ENCODE peak calls at places on chromosomes 7 and 10, in five cellular contexts. O, G, W, Z and V are unnamed samples.
A peak's percentile ranks its signal among the peaks of the same experiment; 100 is the strongest.

GRCh38 chr10:119246862-119247549 is 39.6 kb downstream of the GRK5 start:
- DNase-seq in W (peak; percentile 55), Z (peak; percentile 42), O (peak; percentile 89), G (no peak), V (peak; percentile 95)

GRCh38 chr7:39910108-39910869 is 39.8 kb upstream of the CDK13 start:
- DNase-seq in Z (no peak), W (no peak), O (no peak), G (no peak), V (peak; percentile 34)

GRCh38 chr7:95396136-95397032 is at the start of gene PON3:
- DNase-seq in W (peak; percentile 77), G (peak; percentile 48), Z (no peak), O (no peak), V (no peak)

GRCh38 chr7:146478975-146479492 is 362.4 kb downstream of the CNTNAP2 start:
- DNase-seq in Z (no peak), W (no peak), G (no peak), O (no peak), V (no peak)

GRCh38 chr7:8261711-8262695 is at the start of gene ICA1:
- DNase-seq in O (no peak), G (peak; percentile 80), Z (no peak), W (peak; percentile 80), V (peak; percentile 24)

GRCh38 chr10:13238271-13239077 is 4.3 kb upstream of the UCMA start:
- DNase-seq in O (no peak), Z (no peak), G (no peak), W (no peak), V (no peak)

GRCh38 chr10:129031233-129032150 is 435.5 kb upstream of the MGMT start:
- DNase-seq in G (peak; percentile 43), W (no peak), Z (peak; percentile 37), O (no peak), V (peak; percentile 8)

GRCh38 chr7:20895563-20895962 is 108.9 kb upstream of the SP8 start:
- DNase-seq in W (no peak), G (no peak), O (no peak), Z (no peak), V (no peak)

GRCh38 chr10:44706745-44707144 is 204.4 kb upstream of the TMEM72 start:
- DNase-seq in G (no peak), Z (no peak), W (no peak), O (no peak), V (peak; percentile 82)

GRCh38 chr10:60942604-60943269 is 1.2 kb downstream of the RHOBTB1 start:
- DNase-seq in O (peak; percentile 62), Z (no peak), W (peak; percentile 65), G (peak; percentile 51), V (peak; percentile 61)

DNA sequence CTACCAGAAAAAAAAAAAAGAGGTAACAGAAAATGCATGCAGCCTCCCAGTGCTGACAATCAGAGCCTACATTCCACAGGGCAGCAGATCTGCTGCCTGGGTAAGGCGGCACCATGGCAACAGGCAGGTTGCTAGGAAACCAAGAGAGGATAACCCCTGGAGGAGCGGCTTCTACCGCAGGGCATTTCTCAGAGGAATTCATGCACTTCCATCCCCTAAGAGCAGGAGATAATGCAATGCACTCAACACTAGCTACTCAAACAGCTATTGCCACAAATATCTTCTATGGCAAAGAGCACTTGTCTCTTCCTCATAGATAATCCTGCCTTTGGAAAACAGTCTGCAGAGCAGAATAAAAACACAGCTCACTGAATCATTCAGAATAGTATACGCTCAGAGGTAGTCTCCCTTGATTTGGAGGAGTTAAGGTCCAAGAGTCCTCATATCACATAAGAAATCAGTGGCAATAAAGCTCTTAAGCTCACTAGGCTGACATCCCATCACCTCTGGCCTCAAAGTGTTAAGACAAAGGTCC is 10.8 kb downstream of the PSAP start:
- DNase-seq in G (peak; percentile 66), Z (peak; percentile 77), W (peak; percentile 65), O (no peak), V (peak; percentile 95)
- H3K4me1 ChIP-seq in G (peaks cover 73% of the 10 kb centered on the region), Z (no peaks in the 10 kb centered on the region), W (peaks cover 90% of the 10 kb centered on the region), O (no peaks in the 10 kb centered on the region), V (peaks cover 76% of the 10 kb centered on the region)

GRCh38 chr7:3078458-3078857 is 34.8 kb upstream of the CARD11 start:
- DNase-seq in G (no peak), W (no peak), Z (no peak), O (no peak), V (no peak)
- H3K4me1 ChIP-seq in G (no peaks in the 10 kb centered on the region), W (no peaks in the 10 kb centered on the region), Z (no peaks in the 10 kb centered on the region), O (no peaks in the 10 kb centered on the region), V (no peaks in the 10 kb centered on the region)

DNA sequence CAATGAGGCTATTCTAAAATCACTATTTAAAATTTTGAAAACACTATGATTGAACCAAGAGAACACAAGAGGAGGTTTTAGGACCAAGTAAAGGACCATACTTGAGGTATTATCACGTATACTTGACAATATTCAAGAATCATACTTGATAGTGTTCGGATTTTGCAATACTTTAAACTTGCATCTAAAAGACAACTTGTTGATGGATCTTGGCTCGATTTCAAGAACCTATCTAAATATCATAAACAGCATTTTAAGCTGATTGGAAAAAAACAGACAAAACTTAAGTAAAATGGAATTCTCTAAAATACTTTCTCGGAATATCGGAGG is 1.3 kb downstream of the NAMPT start:
- DNase-seq in Z (no peak), G (no peak), O (no peak), W (no peak), V (peak; percentile 48)
- H3K4me1 ChIP-seq in Z (no peaks in the 10 kb centered on the region), G (peaks cover 70% of the 10 kb centered on the region), O (no peaks in the 10 kb centered on the region), W (peaks cover 54% of the 10 kb centered on the region), V (peaks cover 18% of the 10 kb centered on the region)

GRCh38 chr10:31914370-31914769 is 14.3 kb downstream of the ARHGAP12 start:
- DNase-seq in Z (no peak), W (no peak), G (no peak), O (no peak), V (no peak)
- H3K4me1 ChIP-seq in Z (no peaks in the 10 kb centered on the region), W (peaks cover 39% of the 10 kb centered on the region), G (peaks cover 34% of the 10 kb centered on the region), O (no peaks in the 10 kb centered on the region), V (peaks cover 34% of the 10 kb centered on the region)

DNA sequence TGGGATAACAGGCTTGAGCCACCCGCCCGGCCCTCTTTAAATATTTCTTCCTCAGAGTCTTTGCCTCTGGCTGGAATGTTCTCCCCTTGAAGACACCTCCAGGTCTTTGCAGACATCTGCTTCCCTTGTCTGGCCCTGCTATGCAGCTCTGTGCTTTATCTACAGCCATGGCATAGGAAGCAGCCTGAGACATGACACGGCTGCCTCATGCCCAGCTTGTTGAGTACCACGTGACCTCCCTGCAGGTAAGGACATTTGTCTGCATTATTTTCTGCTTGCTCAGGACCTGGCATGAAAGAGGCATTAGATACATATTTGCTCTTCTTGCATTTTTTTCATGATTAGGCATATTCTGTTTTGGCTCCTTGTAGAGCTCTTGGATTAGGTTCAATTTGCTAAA is 113.8 kb upstream of the KLF6 start:
- DNase-seq in G (no peak), Z (no peak), W (peak; percentile 60), O (no peak), V (no peak)
- H3K4me1 ChIP-seq in G (peaks cover 21% of the 10 kb centered on the region), Z (no peaks in the 10 kb centered on the region), W (peaks cover 29% of the 10 kb centered on the region), O (no peaks in the 10 kb centered on the region), V (peaks cover 16% of the 10 kb centered on the region)

GRCh38 chr7:99383203-99383602 is 8.7 kb downstream of the ARPC1B start:
- DNase-seq in G (no peak), W (no peak), O (no peak), Z (no peak), V (no peak)
- H3K4me1 ChIP-seq in G (peaks cover 31% of the 10 kb centered on the region), W (peaks cover 56% of the 10 kb centered on the region), O (no peaks in the 10 kb centered on the region), Z (peaks cover 4% of the 10 kb centered on the region), V (peaks cover 31% of the 10 kb centered on the region)

GRCh38 chr7:47311891-47312290 is 270.0 kb downstream of the TNS3 start:
- DNase-seq in O (peak; percentile 34), Z (no peak), W (no peak), G (no peak), V (no peak)
- H3K4me1 ChIP-seq in O (no peaks in the 10 kb centered on the region), Z (no peaks in the 10 kb centered on the region), W (peaks cover 15% of the 10 kb centered on the region), G (peaks cover 7% of the 10 kb centered on the region), V (peaks cover 18% of the 10 kb centered on the region)

GRCh38 chr7:99073839-99074446 is 70.0 kb downstream of the SMURF1 start:
- DNase-seq in G (no peak), W (no peak), Z (no peak), O (no peak), V (no peak)
- H3K4me1 ChIP-seq in G (peaks cover 9% of the 10 kb centered on the region), W (peaks cover 13% of the 10 kb centered on the region), Z (no peaks in the 10 kb centered on the region), O (no peaks in the 10 kb centered on the region), V (peaks cover 13% of the 10 kb centered on the region)

DNA sequence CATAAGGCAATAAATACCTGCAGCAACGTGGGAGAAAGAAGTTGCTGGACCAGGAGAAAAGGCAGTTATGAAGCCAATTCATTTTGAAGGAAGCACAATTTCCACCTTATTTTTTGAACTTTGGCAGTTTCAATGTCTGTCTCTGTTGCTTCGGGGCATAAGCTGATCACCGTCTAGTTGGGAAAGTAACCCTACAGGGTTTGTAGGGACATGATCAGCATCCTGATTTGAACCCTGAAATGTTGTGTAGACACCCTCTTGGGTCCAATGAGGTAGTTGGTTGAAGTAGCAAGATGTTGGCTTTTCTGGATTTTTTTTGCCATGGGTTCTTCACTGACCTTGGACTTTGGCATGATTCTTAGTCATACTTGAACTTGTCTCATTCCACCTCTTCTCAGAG is 13.0 kb downstream of the DUSP5 start:
- DNase-seq in G (no peak), Z (no peak), W (no peak), O (no peak), V (no peak)
- H3K4me1 ChIP-seq in G (peaks cover 2% of the 10 kb centered on the region), Z (no peaks in the 10 kb centered on the region), W (peaks cover 23% of the 10 kb centered on the region), O (no peaks in the 10 kb centered on the region), V (peaks cover 23% of the 10 kb centered on the region)

GRCh38 chr10:122861724-122862161 is 16.1 kb upstream of the CUZD1 start:
- DNase-seq in G (no peak), Z (no peak), W (no peak), O (no peak), V (peak; percentile 60)

GRCh38 chr10:122856902-122857301 is 11.2 kb upstream of the CUZD1 start:
- DNase-seq in Z (no peak), O (no peak), W (no peak), G (no peak), V (no peak)

GRCh38 chr10:122863216-122863615 is 16.2 kb downstream of the FAM24B start:
- DNase-seq in O (no peak), Z (no peak), W (no peak), G (no peak), V (no peak)

GRCh38 chr10:122855745-122856144 is 10.1 kb upstream of the CUZD1 start:
- DNase-seq in G (no peak), W (no peak), Z (no peak), O (no peak), V (no peak)

GRCh38 chr10:122859527-122859926 is 13.9 kb upstream of the CUZD1 start:
- DNase-seq in O (no peak), W (no peak), G (no peak), Z (no peak), V (no peak)
- H3K4me1 ChIP-seq in O (no peaks in the 10 kb centered on the region), W (no peaks in the 10 kb centered on the region), G (no peaks in the 10 kb centered on the region), Z (no peaks in the 10 kb centered on the region), V (peaks cover 29% of the 10 kb centered on the region)